ENCODE peak calls at places on chromosomes 2 and 18, in five cellular contexts. One of them, this sample, is unnamed.

GRCh38 chr18:26309283-26309682 is 83.0 kb downstream of the TAF4B start:
- DNase-seq in OCI-LY7: no peak
- DNase-seq in NCI-H510A treated with DMSO at 0.1 percent for 48 hours: no peak
- DNase-seq in EH: peak
- DNase-seq in astrocyte of the spinal cord: peak
- DNase-seq in this sample: no peak

GRCh38 chr2:152875832-152876669 is 157.6 kb downstream of the ARL6IP6 start:
- DNase-seq in OCI-LY7: no peak
- DNase-seq in NCI-H510A treated with DMSO at 0.1 percent for 48 hours: no peak
- DNase-seq in EH: peak
- DNase-seq in astrocyte of the spinal cord: no peak
- DNase-seq in this sample: no peak

GRCh38 chr2:72415256-72415655 is 267.6 kb upstream of the CYP26B1 start:
- DNase-seq in OCI-LY7: no peak
- DNase-seq in NCI-H510A treated with DMSO at 0.1 percent for 48 hours: no peak
- DNase-seq in EH: peak
- DNase-seq in astrocyte of the spinal cord: peak
- DNase-seq in this sample: no peak

GRCh38 chr2:12560618-12561017 is 156.1 kb upstream of the TRIB2 start:
- DNase-seq in OCI-LY7: no peak
- DNase-seq in NCI-H510A treated with DMSO at 0.1 percent for 48 hours: no peak
- DNase-seq in EH: no peak
- DNase-seq in astrocyte of the spinal cord: no peak
- DNase-seq in this sample: no peak

GRCh38 chr2:120771556-120772208 is 36.0 kb downstream of the GLI2 start:
- DNase-seq in OCI-LY7: no peak
- DNase-seq in NCI-H510A treated with DMSO at 0.1 percent for 48 hours: no peak
- DNase-seq in EH: peak
- DNase-seq in astrocyte of the spinal cord: peak
- DNase-seq in this sample: no peak

GRCh38 chr2:172999641-173000387 is 75.8 kb upstream of the MAP3K20 start:
- DNase-seq in OCI-LY7: no peak
- DNase-seq in NCI-H510A treated with DMSO at 0.1 percent for 48 hours: peak
- DNase-seq in EH: peak
- DNase-seq in astrocyte of the spinal cord: no peak
- DNase-seq in this sample: no peak

GRCh38 chr18:48915621-48916425 is 34.9 kb downstream of the SMAD7 start:
- DNase-seq in OCI-LY7: no peak
- DNase-seq in NCI-H510A treated with DMSO at 0.1 percent for 48 hours: no peak
- DNase-seq in EH: peak
- DNase-seq in astrocyte of the spinal cord: no peak
- DNase-seq in this sample: no peak

GRCh38 chr18:61400016-61400630 is 66.9 kb downstream of the CDH20 start:
- DNase-seq in OCI-LY7: no peak
- DNase-seq in NCI-H510A treated with DMSO at 0.1 percent for 48 hours: no peak
- DNase-seq in EH: peak
- DNase-seq in astrocyte of the spinal cord: peak
- DNase-seq in this sample: peak

GRCh38 chr2:218252509-218253247 is 8.1 kb upstream of the GPBAR1 start:
- DNase-seq in OCI-LY7: no peak
- DNase-seq in NCI-H510A treated with DMSO at 0.1 percent for 48 hours: no peak
- DNase-seq in EH: no peak
- DNase-seq in astrocyte of the spinal cord: peak
- DNase-seq in this sample: no peak

GRCh38 chr2:82084679-82085392 is 1780.3 kb upstream of the LRRTM1 start:
- DNase-seq in OCI-LY7: no peak
- DNase-seq in NCI-H510A treated with DMSO at 0.1 percent for 48 hours: no peak
- DNase-seq in EH: no peak
- DNase-seq in astrocyte of the spinal cord: no peak
- DNase-seq in this sample: no peak

GRCh38 chr2:221767106-221767878 is 195.2 kb upstream of the EPHA4 start:
- DNase-seq in OCI-LY7: no peak
- DNase-seq in NCI-H510A treated with DMSO at 0.1 percent for 48 hours: no peak
- DNase-seq in EH: no peak
- DNase-seq in astrocyte of the spinal cord: peak
- DNase-seq in this sample: peak

GRCh38 chr2:234483568-234484251 is 13.2 kb downstream of the ARL4C start:
- DNase-seq in OCI-LY7: peak
- DNase-seq in NCI-H510A treated with DMSO at 0.1 percent for 48 hours: no peak
- DNase-seq in EH: peak
- DNase-seq in astrocyte of the spinal cord: no peak
- DNase-seq in this sample: no peak

GRCh38 chr2:38708900-38709321 is 42.2 kb downstream of the SRSF7 start:
- DNase-seq in OCI-LY7: no peak
- DNase-seq in NCI-H510A treated with DMSO at 0.1 percent for 48 hours: no peak
- DNase-seq in EH: no peak
- DNase-seq in astrocyte of the spinal cord: no peak
- DNase-seq in this sample: no peak

GRCh38 chr2:210224660-210225460 is at the start of gene ACADL:
- DNase-seq in OCI-LY7: no peak
- DNase-seq in NCI-H510A treated with DMSO at 0.1 percent for 48 hours: peak
- DNase-seq in EH: peak
- DNase-seq in astrocyte of the spinal cord: peak
- DNase-seq in this sample: peak

GRCh38 chr2:226655871-226656270 is 143.7 kb downstream of the IRS1 start:
- DNase-seq in OCI-LY7: no peak
- DNase-seq in NCI-H510A treated with DMSO at 0.1 percent for 48 hours: no peak
- DNase-seq in EH: peak
- DNase-seq in astrocyte of the spinal cord: peak
- DNase-seq in this sample: no peak

GRCh38 chr2:239942090-239942489 is 83.1 kb downstream of the NDUFA10 start:
- DNase-seq in OCI-LY7: no peak
- DNase-seq in NCI-H510A treated with DMSO at 0.1 percent for 48 hours: no peak
- DNase-seq in EH: no peak
- DNase-seq in astrocyte of the spinal cord: no peak
- DNase-seq in this sample: no peak

This sample was measured in endothelial cell of umbilical vein.